ENCODE peak calls at places on chromosomes 6 and 20, in ten cellular contexts. F is A172; B is germinal center; C is EL; W is activated B cell treated with CpG ODN at 0.5 μM for 24 hours; L is activated naive CD8-positive, alpha-beta T cell treated with anti-CD3 and anti-CD28 coated beads, Interleukin-2, amount 50 U/mL, for 16 hours; G is hypothalamus; Y is T-helper 9 cell; U is activated naive CD4-positive, alpha-beta T cell; E is Panc1. D is an unnamed sample.

GRCh38 chr6:53326372-53327016 is 22.3 kb downstream of the ELOVL5 start:
- DNase-seq in F (peak), B (no peak), C (peak), W (no peak), L (no peak), G (no peak), Y (no peak), U (no peak), E (peak), D (no peak)

GRCh38 chr6:11217360-11218076 is 14.9 kb downstream of the NEDD9 start:
- DNase-seq in F (no peak), B (no peak), C (no peak), W (no peak), L (no peak), G (no peak), Y (no peak), U (no peak), E (no peak), D (no peak)

GRCh38 chr6:91816335-91816734 is 1229.5 kb upstream of the MAP3K7 start:
- DNase-seq in F (no peak), B (no peak), C (no peak), W (no peak), L (no peak), G (no peak), Y (no peak), U (no peak), E (no peak), D (no peak)

GRCh38 chr20:58583141-58583540 is 67.9 kb upstream of the APCDD1L start:
- DNase-seq in F (no peak), B (no peak), C (peak), W (no peak), L (no peak), G (no peak), Y (no peak), U (no peak), E (no peak), D (no peak)

GRCh38 chr6:72553531-72554202 is 68.2 kb upstream of the KCNQ5 start:
- DNase-seq in F (peak), B (no peak), C (peak), W (no peak), L (no peak), G (no peak), Y (no peak), U (no peak), E (peak), D (no peak)

GRCh38 chr6:148624025-148624424 is 122.8 kb upstream of the UST start:
- DNase-seq in F (no peak), B (no peak), C (peak), W (no peak), L (no peak), G (no peak), Y (no peak), U (no peak), E (no peak), D (no peak)

GRCh38 chr20:46580613-46581012 is 30.2 kb upstream of the OCSTAMP start:
- DNase-seq in F (no peak), B (no peak), C (no peak), W (no peak), L (no peak), G (no peak), Y (no peak), U (no peak), E (no peak), D (no peak)

GRCh38 chr6:142842423-142843261 is 102.3 kb downstream of the HIVEP2 start:
- DNase-seq in F (peak), B (no peak), C (peak), W (no peak), L (no peak), G (no peak), Y (no peak), U (no peak), E (peak), D (no peak)

GRCh38 chr6:3913077-3913957 is 64.1 kb downstream of the FAM50B start:
- DNase-seq in F (peak), B (no peak), C (peak), W (no peak), L (no peak), G (no peak), Y (no peak), U (no peak), E (peak), D (no peak)

GRCh38 chr6:134774244-134774643 is 175.7 kb downstream of the ALDH8A1 start:
- DNase-seq in F (peak), B (no peak), C (peak), W (no peak), L (no peak), G (no peak), Y (no peak), U (no peak), E (no peak), D (no peak)

GRCh38 chr6:13472099-13472498 is 15.3 kb downstream of the GFOD1 start:
- DNase-seq in F (no peak), B (no peak), C (peak), W (no peak), L (no peak), G (no peak), Y (no peak), U (no peak), E (no peak), D (no peak)

GRCh38 chr6:13327691-13328075 is 654 bp downstream of the TBC1D7 start:
- DNase-seq in F (peak), B (no peak), C (no peak), W (no peak), L (no peak), G (no peak), Y (no peak), U (no peak), E (no peak), D (no peak)

GRCh38 chr20:23100021-23100753 is 14.1 kb upstream of the CD93 start:
- DNase-seq in F (no peak), B (no peak), C (no peak), W (no peak), L (no peak), G (no peak), Y (no peak), U (no peak), E (no peak), D (no peak)

GRCh38 chr6:167467793-167468431 is 143.0 kb downstream of the TTLL2 start:
- DNase-seq in F (no peak), B (no peak), C (no peak), W (no peak), L (no peak), G (no peak), Y (no peak), U (no peak), E (no peak), D (no peak)

GRCh38 chr6:8029243-8029870 is 34.8 kb downstream of the BLOC1S5 start:
- DNase-seq in F (no peak), B (no peak), C (peak), W (no peak), L (no peak), G (no peak), Y (no peak), U (no peak), E (no peak), D (no peak)

GRCh38 chr6:140256213-140256612 is 881.8 kb upstream of the CITED2 start:
- DNase-seq in F (peak), B (no peak), C (no peak), W (no peak), L (no peak), G (no peak), Y (no peak), U (no peak), E (no peak), D (no peak)

GRCh38 chr20:24568842-24569241 is 99.4 kb downstream of the SYNDIG1 start:
- DNase-seq in F (no peak), B (no peak), C (no peak), W (no peak), L (no peak), G (no peak), Y (no peak), U (no peak), E (no peak), D (no peak)

D was measured in CD8-positive, alpha-beta memory T cell.